ENCODE peak calls at places on chromosome 1, in seven cellular contexts. E, A, J, M, V, I and S are unnamed samples.

GRCh38 chr1:50208296-50208695 is 99.6 kb downstream of the ELAVL4 start:
- DNase-seq in I (no peak), V (no peak), A (no peak), J (no peak), M (no peak), E (no peak), S (no peak)

GRCh38 chr1:106055900-106056299 is 1000.6 kb upstream of the PRMT6 start:
- DNase-seq in E (no peak), I (no peak), V (peak), M (no peak), J (no peak), A (no peak), S (no peak)

GRCh38 chr1:205805082-205805711 is 7.8 kb downstream of the SLC41A1 start:
- DNase-seq in M (no peak), E (no peak), I (no peak), A (no peak), V (no peak), J (no peak), S (no peak)

GRCh38 chr1:197304626-197305200 is 36.7 kb downstream of the CRB1 start:
- DNase-seq in J (no peak), E (no peak), A (no peak), V (no peak), I (peak), M (no peak), S (no peak)

GRCh38 chr1:32464716-32465540 is at the start of gene ZBTB8B:
- DNase-seq in A (no peak), M (peak), I (peak), V (no peak), J (peak), E (peak), S (no peak)

GRCh38 chr1:85481688-85482087 is 16.7 kb upstream of the DDAH1 start:
- DNase-seq in I (no peak), J (no peak), E (no peak), M (no peak), V (no peak), A (no peak), S (no peak)

GRCh38 chr1:186236921-186237320 is 138.1 kb downstream of the TPR start:
- DNase-seq in E (no peak), J (no peak), I (peak), V (no peak), A (no peak), M (peak), S (no peak)

GRCh38 chr1:10456661-10457060 is 6.8 kb downstream of the CORT start:
- DNase-seq in V (no peak), A (no peak), E (no peak), J (no peak), M (no peak), I (no peak), S (no peak)

GRCh38 chr1:51289676-51290488 is 40.5 kb downstream of the TTC39A start:
- DNase-seq in I (no peak), V (no peak), J (no peak), A (peak), E (no peak), M (no peak), S (no peak)

GRCh38 chr1:59678065-59678808 is 136.5 kb upstream of the HOOK1 start:
- DNase-seq in I (peak), E (no peak), A (no peak), M (peak), J (no peak), V (no peak), S (no peak)

GRCh38 chr1:161020573-161021167 is at the start of gene F11R:
- DNase-seq in I (no peak), M (no peak), V (no peak), E (peak), A (no peak), J (peak), S (no peak)

GRCh38 chr1:180137767-180138166 is 16.9 kb upstream of the QSOX1 start:
- DNase-seq in V (no peak), I (no peak), E (no peak), M (no peak), A (no peak), J (no peak), S (no peak)

GRCh38 chr1:228058981-228059535 is 23.4 kb upstream of the ARF1 start:
- DNase-seq in A (no peak), J (no peak), E (no peak), I (no peak), M (no peak), V (no peak), S (no peak)

GRCh38 chr1:36217667-36218066 is 6.6 kb upstream of the THRAP3 start:
- DNase-seq in E (no peak), I (peak), A (no peak), V (no peak), J (no peak), M (peak), S (no peak)
- TF ChIP-seq CTCF in E (peak), I (peak), A (no peak), V (peak), J (peak), M (peak), S (no peak)

GRCh38 chr1:154329152-154329521 is 3.8 kb downstream of the ATP8B2 start:
- DNase-seq in J (peak), V (no peak), A (no peak), M (peak), I (peak), E (no peak), S (no peak)
- H3K4me3 ChIP-seq in J (peak), V (no peak), A (peak), M (peak), I (peak), E (peak), S (peak)

GRCh38 chr1:222928212-222928611 is 113.4 kb downstream of the DISP1 start:
- DNase-seq in I (peak), V (no peak), E (peak), J (peak), A (no peak), M (peak), S (no peak)
- TF ChIP-seq CTCF in I (no peak), V (no peak), E (no peak), J (peak), A (no peak), M (peak), S (no peak)

DNA sequence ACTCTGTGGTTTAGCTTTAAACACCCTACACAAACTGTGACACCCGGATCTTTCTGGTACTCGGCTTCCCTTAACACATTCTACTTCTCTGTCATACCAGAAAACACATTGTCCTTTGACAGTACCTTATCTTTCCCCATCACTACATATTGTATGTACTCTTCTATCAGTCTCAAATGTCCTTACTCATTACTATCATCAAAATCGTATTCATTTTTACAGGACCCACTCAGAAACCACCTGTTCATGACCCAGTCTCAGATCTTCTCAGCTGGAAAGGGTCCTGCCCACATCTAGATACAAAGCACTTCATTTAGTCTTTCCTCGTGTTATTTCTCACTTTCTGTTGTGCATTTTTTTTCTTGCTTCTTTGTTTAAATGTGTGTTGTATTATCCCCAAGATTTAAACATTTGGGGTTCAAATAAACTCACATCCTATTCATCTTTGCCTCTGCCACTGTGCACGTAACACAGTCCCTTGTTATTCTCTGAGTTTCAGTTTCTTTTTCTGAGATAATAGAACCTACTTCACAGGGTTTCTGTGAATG is 27.7 kb downstream of the CD34 start:
- DNase-seq in I (no peak), M (no peak), E (no peak), A (no peak), J (no peak), V (no peak), S (no peak)
- H3K4me3 ChIP-seq in I (no peak), M (no peak), E (no peak), A (no peak), J (no peak), V (no peak), S (peak)

DNA sequence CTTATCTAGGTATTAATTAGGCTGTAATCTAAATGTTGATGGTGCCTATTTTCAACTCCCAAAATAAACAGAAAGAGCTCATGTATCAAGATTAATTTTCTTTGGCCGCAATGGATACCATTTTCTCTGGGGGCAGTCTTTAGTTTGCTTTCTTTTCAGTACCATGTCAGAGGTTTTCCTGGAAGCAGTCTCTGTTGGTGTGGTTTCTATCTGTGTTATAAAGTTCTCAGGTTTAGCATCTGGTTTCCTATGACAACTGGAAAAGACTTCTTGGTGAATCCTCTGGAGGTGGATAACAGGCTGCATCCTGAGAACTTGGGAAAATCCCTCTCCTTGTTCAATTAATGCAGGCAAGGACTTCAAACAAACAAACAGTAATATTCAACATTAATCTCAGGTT is 38.7 kb upstream of the BATF3 start:
- DNase-seq in V (no peak), A (no peak), E (no peak), I (peak), M (peak), J (no peak), S (no peak)
- TF ChIP-seq CTCF in V (no peak), A (no peak), E (no peak), I (no peak), M (no peak), J (no peak), S (no peak)

DNA sequence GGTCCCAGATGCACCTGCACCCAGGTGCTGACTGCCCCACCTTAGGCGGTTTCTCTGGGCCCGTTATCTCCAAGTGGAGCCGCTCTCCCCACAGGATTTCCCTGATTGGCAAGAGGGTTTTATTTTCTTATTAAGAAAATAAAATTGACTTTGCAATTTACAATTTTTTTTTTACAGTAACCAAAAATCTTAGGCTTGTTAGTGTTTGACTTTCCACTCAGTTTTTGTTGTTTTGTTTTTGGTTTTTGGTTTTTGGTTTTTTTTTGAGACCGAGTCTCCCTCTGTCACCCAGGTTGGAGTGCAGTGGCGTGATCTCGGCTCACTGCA is 4.8 kb upstream of the CCDC27 start:
- DNase-seq in A (no peak), J (no peak), E (no peak), M (no peak), I (no peak), V (no peak), S (no peak)
- H3K4me3 ChIP-seq in A (peak), J (peak), E (peak), M (peak), I (peak), V (peak), S (peak)

DNA sequence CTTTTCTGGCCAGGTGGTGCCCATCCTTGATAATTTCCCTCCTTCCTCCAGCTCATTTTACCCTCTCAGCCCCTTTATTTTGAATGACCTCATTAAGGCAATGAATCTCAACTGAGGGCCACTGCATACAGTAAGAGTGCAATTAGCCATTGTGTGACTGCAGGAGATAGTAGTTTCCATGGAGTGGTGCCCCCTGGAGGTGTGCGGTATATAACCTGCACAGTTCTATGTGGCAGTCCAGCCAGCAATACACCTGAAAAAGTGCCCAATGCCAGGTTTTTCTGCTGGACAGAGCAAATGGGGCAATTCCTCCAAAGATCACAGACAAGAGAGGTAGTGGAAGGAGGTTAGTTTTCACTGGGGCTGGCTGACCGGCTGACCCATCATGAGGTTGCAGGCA is 25.9 kb upstream of the LRRC38 start:
- DNase-seq in J (no peak), V (no peak), I (no peak), M (no peak), E (no peak), A (no peak), S (no peak)
- TF ChIP-seq CTCF in J (peak), V (peak), I (no peak), M (no peak), E (no peak), A (no peak), S (no peak)